ENCODE peak calls at places on chromosome X, in five cellular contexts. Y, J, L, M and C are unnamed samples. For H3K36me3, the result is how much of the 10 kb centered on the place peaks cover.

GRCh38 chrX:12702509-12703091 is 88.6 kb upstream of the PRPS2 start:
- DNase-seq in Y (no peak), J (no peak), L (peak), M (peak), C (peak)

GRCh38 chrX:54182864-54183613 is at the start of gene FAM120C:
- DNase-seq in Y (peak), J (peak), L (peak), M (peak), C (peak)

GRCh38 chrX:79413009-79413408 is 45.9 kb upstream of the ITM2A start:
- DNase-seq in Y (no peak), J (peak), L (peak), M (peak), C (peak)

GRCh38 chrX:115563633-115564182 is 2.7 kb downstream of the PLS3 start:
- DNase-seq in Y (no peak), J (no peak), L (no peak), M (no peak), C (no peak)

GRCh38 chrX:33336783-33337182 is 125.4 kb upstream of the DMD start:
- DNase-seq in Y (no peak), J (peak), L (peak), M (peak), C (peak)

GRCh38 chrX:103658681-103659433 is 27.6 kb downstream of the MORF4L2 start:
- DNase-seq in Y (no peak), J (no peak), L (peak), M (no peak), C (no peak)

GRCh38 chrX:13808865-13809264 is 8.0 kb downstream of the GPM6B start:
- DNase-seq in Y (no peak), J (no peak), L (no peak), M (no peak), C (no peak)

GRCh38 chrX:26788402-26788998 is 572.5 kb downstream of the MAGEB5 start:
- DNase-seq in Y (no peak), J (no peak), L (no peak), M (no peak), C (peak)

GRCh38 chrX:109218761-109219160 is 263.1 kb downstream of the GUCY2F start:
- DNase-seq in Y (no peak), J (no peak), L (no peak), M (no peak), C (no peak)

GRCh38 chrX:70664726-70665125 is 220.1 kb downstream of the DLG3 start:
- DNase-seq in Y (no peak), J (peak), L (peak), M (peak), C (peak)

GRCh38 chrX:85109235-85109634 is 105.6 kb downstream of the APOOL start:
- DNase-seq in Y (no peak), J (no peak), L (peak), M (peak), C (no peak)

GRCh38 chrX:71432733-71433132 is 66.6 kb downstream of the TAF1 start:
- DNase-seq in Y (no peak), J (no peak), L (no peak), M (no peak), C (no peak)

GRCh38 chrX:100356497-100356896 is 53.6 kb downstream of the PCDH19 start:
- DNase-seq in Y (no peak), J (no peak), L (peak), M (no peak), C (no peak)

GRCh38 chrX:107537815-107538214 is 88.4 kb downstream of the FRMPD3 start:
- DNase-seq in Y (no peak), J (peak), L (peak), M (peak), C (peak)

GRCh38 chrX:18348047-18348446 is 6.4 kb downstream of the SCML2 start:
- DNase-seq in Y (no peak), J (no peak), L (no peak), M (no peak), C (no peak)

GRCh38 chrX:111857534-111857933 is 18.4 kb upstream of the TRPC5OS start:
- DNase-seq in Y (no peak), J (no peak), L (no peak), M (no peak), C (no peak)

GRCh38 chrX:11687157-11687556 is 21.4 kb upstream of the ARHGAP6 start:
- DNase-seq in Y (no peak), J (no peak), L (no peak), M (no peak), C (no peak)

GRCh38 chrX:103779156-103779555 is 2.5 kb downstream of the PLP1 start:
- DNase-seq in Y (no peak), J (no peak), L (no peak), M (peak), C (no peak)

GRCh38 chrX:100654256-100654655 is 10.3 kb downstream of the SRPX2 start:
- DNase-seq in Y (no peak), J (peak), L (no peak), M (peak), C (peak)

GRCh38 chrX:54494970-54495813 is 842 bp downstream of the FGD1 start:
- DNase-seq in Y (no peak), J (peak), L (no peak), M (peak), C (no peak)

GRCh38 chrX:71178908-71179307 is 34.3 kb downstream of the NLGN3 start:
- DNase-seq in Y (peak), J (peak), L (peak), M (peak), C (peak)

GRCh38 chrX:30618160-30618765 is 35.0 kb upstream of the GK start:
- DNase-seq in Y (no peak), J (no peak), L (no peak), M (peak), C (peak)

GRCh38 chrX:38754102-38754790 is 47.0 kb upstream of the MID1IP1 start:
- DNase-seq in Y (no peak), J (peak), L (peak), M (peak), C (peak)

GRCh38 chrX:9909254-9909653 is 57.9 kb upstream of the CLDN34 start:
- DNase-seq in Y (no peak), J (no peak), L (no peak), M (no peak), C (no peak)

GRCh38 chrX:52979568-52979967 is 21.2 kb upstream of the FAM156A start:
- DNase-seq in Y (no peak), J (no peak), L (no peak), M (peak), C (no peak)

GRCh38 chrX:42246814-42247213 is 323.5 kb upstream of the CASK start:
- DNase-seq in Y (no peak), J (peak), L (peak), M (peak), C (peak)

GRCh38 chrX:55196688-55197087 is 23.5 kb upstream of the PAGE5 start:
- DNase-seq in Y (no peak), J (no peak), L (no peak), M (no peak), C (no peak)

GRCh38 chrX:30663317-30663716 is 10.1 kb downstream of the GK start:
- DNase-seq in Y (no peak), J (no peak), L (no peak), M (no peak), C (no peak)

GRCh38 chrX:139914421-139914820 is 18.4 kb downstream of the ATP11C start:
- DNase-seq in Y (no peak), J (no peak), L (no peak), M (no peak), C (no peak)

GRCh38 chrX:149151805-149152757 is 353.0 kb downstream of the IDS start:
- DNase-seq in Y (no peak), J (no peak), L (no peak), M (peak), C (peak)

GRCh38 chrX:136635235-136635634 is 12.7 kb upstream of the CD40LG start:
- DNase-seq in Y (no peak), J (no peak), L (no peak), M (no peak), C (no peak)

GRCh38 chrX:20333672-20334071 is 67.0 kb upstream of the RPS6KA3 start:
- DNase-seq in Y (no peak), J (no peak), L (no peak), M (no peak), C (no peak)

GRCh38 chrX:54495814-54496516 is at the start of gene FGD1:
- DNase-seq in Y (peak), J (peak), L (no peak), M (peak), C (peak)

GRCh38 chrX:47614618-47615017 is 5.0 kb downstream of the SYN1 start:
- DNase-seq in Y (no peak), J (no peak), L (no peak), M (no peak), C (no peak)

GRCh38 chrX:49878834-49879655 is at the start of gene USP27X:
- DNase-seq in Y (peak), J (peak), L (peak), M (peak), C (peak)

GRCh38 chrX:136616987-136617685 is 30.8 kb upstream of the CD40LG start:
- DNase-seq in Y (no peak), J (no peak), L (no peak), M (no peak), C (no peak)

GRCh38 chrX:17592117-17592516 is 145.2 kb upstream of the SCML1 start:
- DNase-seq in Y (no peak), J (no peak), L (no peak), M (peak), C (peak)

GRCh38 chrX:103404225-103405008 is 28.1 kb downstream of the BEX3 start:
- DNase-seq in Y (peak), J (peak), L (peak), M (peak), C (peak)

GRCh38 chrX:23784487-23785301 is 1.7 kb downstream of the SAT1 start:
- DNase-seq in Y (no peak), J (peak), L (no peak), M (peak), C (peak)

GRCh38 chrX:23782455-23782854 is 518 bp upstream of the SAT1 start:
- DNase-seq in Y (no peak), J (no peak), L (peak), M (no peak), C (no peak)

GRCh38 chrX:23783569-23784486 is 855 bp downstream of the SAT1 start:
- DNase-seq in Y (no peak), J (no peak), L (no peak), M (peak), C (no peak)

GRCh38 chrX:23785564-23785963 is 2.6 kb downstream of the SAT1 start:
- DNase-seq in Y (no peak), J (no peak), L (no peak), M (no peak), C (no peak)

GRCh38 chrX:23782863-23783568 is at the start of gene SAT1:
- DNase-seq in Y (peak), J (peak), L (peak), M (peak), C (peak)
- TF ChIP-seq CTCF in Y (peak), J (peak), L (peak), M (peak), C (peak)

GRCh38 chrX:45143455-45143854 is 57.2 kb downstream of the DIPK2B start:
- DNase-seq in Y (no peak), J (no peak), L (peak), M (no peak), C (no peak)
- H3K36me3 ChIP-seq in Y (under half), J (under half), L (under half), M (under half), C (under half)

DNA sequence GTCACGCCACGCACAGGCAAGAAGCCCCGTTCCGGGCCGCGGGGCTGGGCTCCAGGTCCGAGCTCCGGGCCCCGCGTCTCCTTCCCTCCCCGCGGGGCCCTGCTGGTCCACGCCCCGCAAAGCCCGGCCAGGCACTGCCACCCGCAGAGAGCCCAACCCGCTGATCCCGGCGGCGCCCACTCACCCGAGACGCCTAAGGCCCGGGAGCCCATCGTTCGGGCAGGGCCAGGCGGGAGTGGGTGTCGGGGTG is 870 bp downstream of the PDZD4 start:
- DNase-seq in Y (no peak), J (no peak), L (no peak), M (no peak), C (no peak)
- H3K4me3 ChIP-seq in Y (peak), J (no peak), L (no peak), M (peak), C (no peak)

DNA sequence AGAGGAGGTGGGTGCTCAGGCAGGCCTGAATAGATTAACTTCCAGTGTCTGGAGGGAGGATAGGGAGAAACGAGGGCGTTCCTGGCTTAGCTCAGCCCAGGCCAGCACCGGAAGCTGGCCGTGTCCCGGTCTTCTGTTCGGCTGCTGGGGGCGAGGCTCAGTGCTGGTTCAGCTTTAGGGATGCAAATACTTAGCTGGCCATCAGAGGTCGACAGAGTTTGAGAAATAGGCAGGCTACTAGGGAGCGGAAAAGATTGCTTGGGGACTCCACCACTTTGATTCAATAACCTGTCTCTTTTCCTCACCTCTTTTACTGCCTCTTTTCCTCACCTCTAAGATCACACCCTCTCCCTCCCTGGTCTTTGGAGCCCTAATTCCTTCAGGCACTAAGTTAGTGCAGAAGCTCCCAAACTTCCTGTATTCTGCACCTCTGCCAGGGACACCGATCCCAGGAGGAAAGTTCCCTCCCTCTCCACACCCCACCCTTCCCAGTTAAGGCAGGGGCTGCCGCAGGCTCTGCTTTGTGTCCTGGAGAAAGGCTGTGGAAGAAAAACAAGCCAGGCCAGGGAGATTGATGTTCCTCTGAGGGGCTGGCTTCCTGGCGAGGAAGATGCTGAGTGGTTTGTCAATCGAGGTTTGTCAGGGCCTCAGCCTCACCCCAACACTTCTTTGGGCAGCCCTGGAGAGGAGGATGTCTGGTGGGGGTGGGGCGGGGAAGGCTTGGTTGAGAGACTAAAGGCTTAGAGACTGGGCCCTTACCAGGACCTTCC is 6.0 kb upstream of the EFNB1 start:
- DNase-seq in Y (no peak), J (peak), L (peak), M (peak), C (no peak)
- TF ChIP-seq CTCF in Y (no peak), J (peak), L (peak), M (peak), C (peak)

GRCh38 chrX:41200785-41201184 is 115.5 kb downstream of the USP9X start:
- DNase-seq in Y (no peak), J (no peak), L (no peak), M (no peak), C (no peak)
- H3K36me3 ChIP-seq in Y (under half), J (under half), L (under half), M (half or more), C (under half)